ENCODE peak calls at places on chromosome 13, in nine cellular contexts. One of them, this sample, is unnamed.
A peak's percentile ranks its signal among the peaks of the same experiment; 100 is the strongest.

GRCh38 chr13:26759907-26760834 is at the start of gene GPR12:
- ATAC-seq in body of pancreas: no peak
- ATAC-seq in gastrocnemius medialis: no peak
- ATAC-seq in heart left ventricle: no peak
- ATAC-seq in right lobe of liver: no peak
- ATAC-seq in IMR-90: peak; percentile 51
- ATAC-seq in HCT116: no peak
- ATAC-seq in K562: no peak
- ATAC-seq in HepG2: no peak
- ATAC-seq in this sample: peak; percentile 19

GRCh38 chr13:108667205-108667604 is 37.8 kb downstream of the MYO16 start:
- ATAC-seq in gastrocnemius medialis: no peak
- ATAC-seq in HCT116: no peak
- ATAC-seq in body of pancreas: no peak
- ATAC-seq in K562: no peak
- ATAC-seq in right lobe of liver: no peak
- ATAC-seq in heart left ventricle: no peak
- ATAC-seq in HepG2: no peak
- ATAC-seq in IMR-90: no peak
- ATAC-seq in this sample: no peak

GRCh38 chr13:40812724-40813445 is 23.5 kb downstream of the SLC25A15 start:
- ATAC-seq in IMR-90: peak; percentile 46
- ATAC-seq in gastrocnemius medialis: no peak
- ATAC-seq in right lobe of liver: peak; percentile 18
- ATAC-seq in heart left ventricle: no peak
- ATAC-seq in HCT116: peak; percentile 52
- ATAC-seq in body of pancreas: peak; percentile 55
- ATAC-seq in HepG2: peak; percentile 23
- ATAC-seq in K562: peak; percentile 33
- ATAC-seq in this sample: no peak

GRCh38 chr13:51978836-51979556 is 32.3 kb downstream of the ATP7B start:
- ATAC-seq in heart left ventricle: peak; percentile 80
- ATAC-seq in right lobe of liver: peak; percentile 96
- ATAC-seq in HepG2: peak; percentile 97
- ATAC-seq in body of pancreas: peak; percentile 78
- ATAC-seq in HCT116: peak; percentile 25
- ATAC-seq in IMR-90: no peak
- ATAC-seq in gastrocnemius medialis: no peak
- ATAC-seq in K562: peak; percentile 92
- ATAC-seq in this sample: no peak

GRCh38 chr13:86269511-86269910 is 470.3 kb upstream of the SLITRK6 start:
- ATAC-seq in HCT116: no peak
- ATAC-seq in right lobe of liver: no peak
- ATAC-seq in heart left ventricle: no peak
- ATAC-seq in HepG2: no peak
- ATAC-seq in gastrocnemius medialis: no peak
- ATAC-seq in IMR-90: no peak
- ATAC-seq in K562: no peak
- ATAC-seq in body of pancreas: no peak
- ATAC-seq in this sample: no peak

GRCh38 chr13:25288966-25289365 is 1.7 kb upstream of the MTMR6 start:
- ATAC-seq in right lobe of liver: no peak
- ATAC-seq in HCT116: no peak
- ATAC-seq in HepG2: no peak
- ATAC-seq in heart left ventricle: no peak
- ATAC-seq in IMR-90: no peak
- ATAC-seq in gastrocnemius medialis: no peak
- ATAC-seq in K562: no peak
- ATAC-seq in body of pancreas: no peak
- ATAC-seq in this sample: no peak

GRCh38 chr13:110929104-110929777 is 14.4 kb upstream of the ANKRD10 start:
- ATAC-seq in gastrocnemius medialis: no peak
- ATAC-seq in HCT116: no peak
- ATAC-seq in heart left ventricle: no peak
- ATAC-seq in right lobe of liver: no peak
- ATAC-seq in HepG2: no peak
- ATAC-seq in body of pancreas: no peak
- ATAC-seq in IMR-90: no peak
- ATAC-seq in K562: no peak
- ATAC-seq in this sample: no peak

GRCh38 chr13:79533781-79534400 is 52.9 kb downstream of the NDFIP2 start:
- ATAC-seq in IMR-90: peak; percentile 83
- ATAC-seq in right lobe of liver: no peak
- ATAC-seq in heart left ventricle: no peak
- ATAC-seq in HepG2: no peak
- ATAC-seq in K562: no peak
- ATAC-seq in HCT116: no peak
- ATAC-seq in gastrocnemius medialis: no peak
- ATAC-seq in body of pancreas: no peak
- ATAC-seq in this sample: no peak

GRCh38 chr13:79282976-79283375 is 123.1 kb downstream of the RBM26 start:
- ATAC-seq in K562: no peak
- ATAC-seq in body of pancreas: no peak
- ATAC-seq in gastrocnemius medialis: no peak
- ATAC-seq in HCT116: no peak
- ATAC-seq in HepG2: peak; percentile 88
- ATAC-seq in heart left ventricle: no peak
- ATAC-seq in IMR-90: no peak
- ATAC-seq in right lobe of liver: peak; percentile 96
- ATAC-seq in this sample: no peak

GRCh38 chr13:20148501-20149183 is 12.2 kb downstream of the GJA3 start:
- ATAC-seq in body of pancreas: no peak
- ATAC-seq in HCT116: no peak
- ATAC-seq in heart left ventricle: no peak
- ATAC-seq in HepG2: no peak
- ATAC-seq in IMR-90: no peak
- ATAC-seq in right lobe of liver: no peak
- ATAC-seq in gastrocnemius medialis: no peak
- ATAC-seq in K562: no peak
- ATAC-seq in this sample: no peak

GRCh38 chr13:24982333-24982999 is 113.5 kb upstream of the PABPC3 start:
- ATAC-seq in right lobe of liver: no peak
- ATAC-seq in HCT116: no peak
- ATAC-seq in heart left ventricle: peak; percentile 96
- ATAC-seq in K562: no peak
- ATAC-seq in HepG2: no peak
- ATAC-seq in gastrocnemius medialis: no peak
- ATAC-seq in body of pancreas: no peak
- ATAC-seq in IMR-90: no peak
- ATAC-seq in this sample: peak; percentile 22

GRCh38 chr13:60417734-60418133 is 20.7 kb downstream of the TDRD3 start:
- ATAC-seq in gastrocnemius medialis: no peak
- ATAC-seq in IMR-90: no peak
- ATAC-seq in body of pancreas: no peak
- ATAC-seq in K562: no peak
- ATAC-seq in HCT116: no peak
- ATAC-seq in HepG2: no peak
- ATAC-seq in heart left ventricle: no peak
- ATAC-seq in right lobe of liver: no peak
- ATAC-seq in this sample: no peak

GRCh38 chr13:98411617-98412310 is 165.1 kb downstream of the STK24 start:
- ATAC-seq in HCT116: no peak
- ATAC-seq in heart left ventricle: peak; percentile 73
- ATAC-seq in HepG2: no peak
- ATAC-seq in IMR-90: no peak
- ATAC-seq in right lobe of liver: peak; percentile 74
- ATAC-seq in body of pancreas: no peak
- ATAC-seq in gastrocnemius medialis: no peak
- ATAC-seq in K562: no peak
- ATAC-seq in this sample: peak; percentile 58

GRCh38 chr13:39688278-39688677 is 32.8 kb downstream of the COG6 start:
- ATAC-seq in body of pancreas: no peak
- ATAC-seq in right lobe of liver: no peak
- ATAC-seq in heart left ventricle: no peak
- ATAC-seq in HCT116: no peak
- ATAC-seq in IMR-90: no peak
- ATAC-seq in HepG2: no peak
- ATAC-seq in K562: no peak
- ATAC-seq in gastrocnemius medialis: no peak
- ATAC-seq in this sample: no peak

DNA sequence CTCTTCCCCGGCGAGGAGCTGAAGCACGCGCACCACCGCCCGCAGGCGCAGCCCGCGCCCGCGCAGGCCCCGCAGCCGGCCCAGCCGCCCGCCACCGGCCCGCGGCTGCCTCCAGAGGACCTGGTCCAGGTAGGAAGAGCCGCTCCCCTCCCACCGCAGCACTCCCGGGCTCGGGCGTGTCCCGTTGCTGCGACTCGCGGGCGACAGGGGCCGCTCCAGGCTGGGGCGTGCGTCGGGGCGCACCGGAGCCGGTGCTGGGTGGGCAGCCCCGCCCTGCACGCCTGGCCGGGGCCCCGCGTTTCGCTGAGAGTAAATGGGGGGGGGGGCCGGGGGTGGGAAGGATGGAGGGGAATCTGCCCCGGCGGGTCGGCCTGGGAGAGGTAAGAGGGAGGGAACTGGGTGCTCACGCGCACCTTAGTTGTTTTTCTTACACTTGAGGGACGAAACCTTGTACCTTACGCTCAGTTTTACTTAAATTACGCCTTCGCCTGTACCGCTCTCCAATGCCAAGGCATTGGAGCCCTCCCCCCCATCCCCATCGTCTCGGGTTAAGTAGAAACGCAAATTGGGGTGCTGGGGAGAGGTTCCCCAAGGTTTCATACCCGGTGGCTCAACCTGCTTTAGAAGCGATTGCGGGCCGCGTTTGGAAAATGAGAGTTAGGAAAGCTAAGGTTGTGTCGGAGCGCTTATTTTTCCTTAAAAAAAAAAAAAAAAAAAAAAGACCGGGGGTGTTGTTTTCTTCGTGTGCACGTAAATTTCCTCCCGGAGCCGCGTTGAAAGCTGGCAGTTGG is 850 bp downstream of the KLF5 start:
- ATAC-seq in right lobe of liver: peak; percentile 21
- ATAC-seq in body of pancreas: peak; percentile 80
- ATAC-seq in HCT116: peak; percentile 46
- ATAC-seq in heart left ventricle: peak; percentile 54
- ATAC-seq in gastrocnemius medialis: peak; percentile 66
- ATAC-seq in K562: no peak
- ATAC-seq in IMR-90: peak; percentile 22
- ATAC-seq in HepG2: peak; percentile 78
- ATAC-seq in this sample: peak; percentile 35
- TF ChIP-seq POLR2A in right lobe of liver: no peak
- TF ChIP-seq POLR2A in body of pancreas: no peak
- TF ChIP-seq POLR2A in HCT116: no peak
- TF ChIP-seq POLR2A in heart left ventricle: no peak
- TF ChIP-seq POLR2A in gastrocnemius medialis: no peak
- TF ChIP-seq POLR2A in K562: no peak
- TF ChIP-seq POLR2A in IMR-90: no peak
- TF ChIP-seq POLR2A in HepG2: no peak
- TF ChIP-seq POLR2A in this sample: no peak

DNA sequence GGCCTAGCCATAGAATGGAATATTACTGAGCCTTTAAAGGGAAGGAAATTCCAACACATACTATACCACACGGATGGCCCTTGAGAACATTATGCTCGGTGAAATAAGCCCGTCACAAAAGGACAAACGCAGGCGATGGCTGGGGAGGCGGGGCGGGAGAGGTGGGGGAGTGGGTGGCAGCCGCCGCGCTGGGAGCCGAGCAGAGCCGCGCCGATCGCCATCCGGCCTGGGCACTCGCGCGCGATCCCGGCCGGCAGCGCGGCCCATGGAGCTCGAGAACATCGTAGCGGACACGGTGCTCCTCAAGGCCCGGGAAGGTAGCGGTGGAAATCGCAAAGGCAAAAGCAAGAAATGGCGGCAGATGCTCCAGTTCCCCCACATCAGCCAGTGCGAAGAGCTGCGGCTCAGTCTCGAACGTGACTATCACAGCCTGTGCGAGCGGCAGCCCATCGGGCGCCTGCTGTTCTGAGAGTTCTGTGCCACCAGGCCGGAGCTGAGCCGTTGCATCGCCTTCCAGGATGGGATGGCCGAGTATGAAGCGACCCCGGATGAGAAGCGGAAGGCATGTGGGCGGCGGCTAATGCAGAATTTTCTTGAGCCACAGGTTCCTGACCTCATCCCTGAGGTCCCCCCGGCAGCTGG is 140.1 kb downstream of the ZDHHC20 start:
- ATAC-seq in HCT116: no peak
- ATAC-seq in right lobe of liver: no peak
- ATAC-seq in HepG2: no peak
- ATAC-seq in IMR-90: no peak
- ATAC-seq in gastrocnemius medialis: no peak
- ATAC-seq in heart left ventricle: peak; percentile 48
- ATAC-seq in body of pancreas: no peak
- ATAC-seq in K562: no peak
- ATAC-seq in this sample: no peak
- H3K4me3 ChIP-seq in HCT116: no peak overlapping the region
- H3K4me3 ChIP-seq in right lobe of liver: no peak overlapping the region
- H3K4me3 ChIP-seq in HepG2: no peak overlapping the region
- H3K4me3 ChIP-seq in IMR-90: peak overlapping the region; percentile 5
- H3K4me3 ChIP-seq in gastrocnemius medialis: no peak overlapping the region
- H3K4me3 ChIP-seq in heart left ventricle: peak overlapping the region; percentile 27
- H3K4me3 ChIP-seq in body of pancreas: no peak overlapping the region
- H3K4me3 ChIP-seq in K562: no peak overlapping the region
- H3K4me3 ChIP-seq in this sample: peak overlapping the region; percentile 48

GRCh38 chr13:46150134-46150693 is 31.8 kb downstream of the LCP1 start:
- ATAC-seq in IMR-90: no peak
- ATAC-seq in right lobe of liver: no peak
- ATAC-seq in K562: no peak
- ATAC-seq in body of pancreas: no peak
- ATAC-seq in HCT116: no peak
- ATAC-seq in gastrocnemius medialis: no peak
- ATAC-seq in HepG2: no peak
- ATAC-seq in heart left ventricle: no peak
- ATAC-seq in this sample: no peak
- H3K36me3 ChIP-seq in IMR-90: no peaks in the 10 kb centered on the region
- H3K36me3 ChIP-seq in right lobe of liver: peaks cover 4% of the 10 kb centered on the region
- H3K36me3 ChIP-seq in K562: peaks cover 91% of the 10 kb centered on the region
- H3K36me3 ChIP-seq in body of pancreas: no peaks in the 10 kb centered on the region
- H3K36me3 ChIP-seq in HCT116: no peaks in the 10 kb centered on the region
- H3K36me3 ChIP-seq in gastrocnemius medialis: no peaks in the 10 kb centered on the region
- H3K36me3 ChIP-seq in HepG2: no peaks in the 10 kb centered on the region
- H3K36me3 ChIP-seq in heart left ventricle: no peaks in the 10 kb centered on the region
- H3K36me3 ChIP-seq in this sample: no peaks in the 10 kb centered on the region

GRCh38 chr13:29596064-29596418 is 553 bp upstream of the SLC7A1 start:
- ATAC-seq in HCT116: no peak
- ATAC-seq in IMR-90: no peak
- ATAC-seq in gastrocnemius medialis: no peak
- ATAC-seq in body of pancreas: no peak
- ATAC-seq in heart left ventricle: no peak
- ATAC-seq in HepG2: no peak
- ATAC-seq in K562: no peak
- ATAC-seq in right lobe of liver: no peak
- ATAC-seq in this sample: no peak

GRCh38 chr13:29597246-29597645 is 1.8 kb upstream of the SLC7A1 start:
- ATAC-seq in IMR-90: no peak
- ATAC-seq in HCT116: no peak
- ATAC-seq in K562: no peak
- ATAC-seq in body of pancreas: no peak
- ATAC-seq in gastrocnemius medialis: no peak
- ATAC-seq in right lobe of liver: no peak
- ATAC-seq in HepG2: no peak
- ATAC-seq in heart left ventricle: no peak
- ATAC-seq in this sample: no peak

GRCh38 chr13:29594310-29594709 is 1.2 kb downstream of the SLC7A1 start:
- ATAC-seq in K562: peak; percentile 60
- ATAC-seq in gastrocnemius medialis: peak; percentile 38
- ATAC-seq in body of pancreas: peak; percentile 61
- ATAC-seq in heart left ventricle: peak; percentile 46
- ATAC-seq in HepG2: peak; percentile 68
- ATAC-seq in HCT116: peak; percentile 14
- ATAC-seq in right lobe of liver: peak; percentile 26
- ATAC-seq in IMR-90: peak; percentile 19
- ATAC-seq in this sample: peak; percentile 20

GRCh38 chr13:29594710-29595379 is 643 bp downstream of the SLC7A1 start:
- ATAC-seq in IMR-90: peak; percentile 49
- ATAC-seq in gastrocnemius medialis: peak; percentile 76
- ATAC-seq in heart left ventricle: peak; percentile 74
- ATAC-seq in right lobe of liver: peak; percentile 58
- ATAC-seq in body of pancreas: peak; percentile 54
- ATAC-seq in HCT116: peak; percentile 40
- ATAC-seq in HepG2: peak; percentile 60
- ATAC-seq in K562: peak; percentile 68
- ATAC-seq in this sample: peak; percentile 61

GRCh38 chr13:29595380-29596063 is at the start of gene SLC7A1:
- ATAC-seq in IMR-90: peak; percentile 96
- ATAC-seq in heart left ventricle: peak; percentile 91
- ATAC-seq in body of pancreas: peak; percentile 88
- ATAC-seq in HepG2: peak; percentile 91
- ATAC-seq in K562: peak; percentile 95
- ATAC-seq in gastrocnemius medialis: peak; percentile 81
- ATAC-seq in HCT116: peak; percentile 91
- ATAC-seq in right lobe of liver: peak; percentile 93
- ATAC-seq in this sample: peak; percentile 94
- TF ChIP-seq POLR2A in IMR-90: peak; percentile 43
- TF ChIP-seq POLR2A in heart left ventricle: no peak
- TF ChIP-seq POLR2A in body of pancreas: peak; percentile 11
- TF ChIP-seq POLR2A in HepG2: peak; percentile 66
- TF ChIP-seq POLR2A in K562: no peak
- TF ChIP-seq POLR2A in gastrocnemius medialis: peak; percentile 38
- TF ChIP-seq POLR2A in HCT116: no peak
- TF ChIP-seq POLR2A in right lobe of liver: no peak
- TF ChIP-seq POLR2A in this sample: no peak

This sample was measured in gastroesophageal sphincter.